ENCODE peak calls at places on chromosomes 6 and 20, in seven cellular contexts. T is IMR-90, O is neuronal stem cell, G is H9, M is H1, K is mesendoderm, L is mesenchymal stem cell. P is an unnamed sample.

GRCh38 chr20:18240997-18241396 is 47.3 kb upstream of the ZNF133 start:
- DNase-seq in M (no peak), K (no peak), O (no peak), G (no peak), T (no peak), L (no peak), P (no peak)

GRCh38 chr6:75158176-75158575 is 47.7 kb downstream of the COL12A1 start:
- DNase-seq in M (no peak), L (peak), K (no peak), G (no peak), O (no peak), T (no peak), P (no peak)

GRCh38 chr6:26016326-26017275 is 54.0 kb downstream of the TRIM38 start:
- DNase-seq in O (no peak), T (peak), L (no peak), K (peak), G (peak), M (no peak), P (peak)

GRCh38 chr6:98980814-98981213 is 33.1 kb upstream of the FBXL4 start:
- DNase-seq in K (peak), G (peak), O (no peak), M (peak), T (no peak), L (no peak), P (no peak)

GRCh38 chr6:28107506-28107905 is 16.9 kb upstream of the ZSCAN16 start:
- DNase-seq in O (no peak), G (no peak), T (no peak), L (no peak), M (no peak), K (no peak), P (no peak)

GRCh38 chr6:121305957-121306607 is 28.2 kb downstream of the TBC1D32 start:
- DNase-seq in O (peak), M (no peak), G (no peak), K (peak), L (peak), T (peak), P (peak)

GRCh38 chr6:9520417-9521151 is 894.3 kb downstream of the TFAP2A start:
- DNase-seq in T (peak), O (no peak), K (no peak), G (no peak), L (peak), M (no peak), P (peak)

GRCh38 chr6:155455766-155456165 is at the start of gene NOX3:
- DNase-seq in L (no peak), G (no peak), O (no peak), K (peak), M (no peak), T (no peak), P (no peak)

GRCh38 chr20:36153204-36153603 is 1.3 kb upstream of the EPB41L1 start:
- DNase-seq in G (no peak), L (no peak), T (no peak), M (no peak), K (no peak), O (no peak), P (no peak)

GRCh38 chr20:64010711-64011237 is 25.2 kb upstream of the C20orf204 start:
- DNase-seq in L (no peak), G (no peak), T (peak), O (no peak), K (no peak), M (no peak), P (no peak)

GRCh38 chr6:15341311-15341710 is 95.4 kb downstream of the JARID2 start:
- DNase-seq in O (no peak), L (no peak), M (no peak), T (no peak), K (no peak), G (no peak), P (no peak)

GRCh38 chr20:17650816-17651760 is 31.0 kb downstream of the RRBP1 start:
- DNase-seq in G (no peak), T (peak), L (peak), M (no peak), O (no peak), K (no peak), P (no peak)

GRCh38 chr6:154606457-154606856 is 96.0 kb upstream of the CNKSR3 start:
- DNase-seq in L (no peak), O (no peak), G (no peak), M (no peak), K (no peak), T (no peak), P (no peak)

GRCh38 chr6:113039013-113039412 is 691.9 kb downstream of the RFPL4B start:
- DNase-seq in T (no peak), M (no peak), L (no peak), O (no peak), K (no peak), G (no peak), P (no peak)

GRCh38 chr6:159953091-159953581 is 15.7 kb upstream of the IGF2R start:
- DNase-seq in O (no peak), L (peak), T (peak), M (no peak), K (no peak), G (no peak), P (peak)

GRCh38 chr6:10313799-10314162 is 101.1 kb downstream of the TFAP2A start:
- DNase-seq in K (no peak), L (no peak), T (no peak), O (no peak), G (no peak), M (no peak), P (no peak)

GRCh38 chr6:164554700-164555479 is 754.5 kb downstream of the C6orf118 start:
- DNase-seq in L (no peak), M (no peak), K (no peak), G (no peak), O (no peak), T (no peak), P (no peak)

GRCh38 chr6:12414096-12414675 is 124.0 kb downstream of the EDN1 start:
- DNase-seq in O (no peak), K (no peak), L (no peak), M (no peak), T (peak), G (no peak), P (no peak)

GRCh38 chr6:88650029-88650619 is 313.3 kb downstream of the RNGTT start:
- DNase-seq in T (peak), K (no peak), G (no peak), L (peak), O (no peak), M (no peak), P (no peak)

GRCh38 chr20:37386505-37387201 is 40.7 kb downstream of the SRC start:
- DNase-seq in G (peak), T (no peak), K (no peak), M (no peak), O (no peak), L (no peak), P (no peak)

GRCh38 chr6:2127484-2127911 is 117.9 kb downstream of the GMDS start:
- DNase-seq in O (no peak), G (no peak), K (no peak), T (no peak), M (no peak), L (no peak), P (no peak)

GRCh38 chr6:170292778-170293164 is 1.9 kb upstream of the DLL1 start:
- DNase-seq in T (no peak), L (no peak), M (no peak), O (no peak), K (peak), G (no peak), P (no peak)

GRCh38 chr6:10071631-10072220 is 343.1 kb downstream of the TFAP2A start:
- DNase-seq in L (no peak), K (no peak), M (no peak), O (no peak), G (no peak), T (no peak), P (no peak)

GRCh38 chr6:39566381-39566934 is 158.8 kb downstream of the KIF6 start:
- DNase-seq in M (no peak), K (no peak), O (no peak), L (peak), T (no peak), G (no peak), P (no peak)

GRCh38 chr20:25148181-25148981 is 47.1 kb upstream of the ENTPD6 start:
- DNase-seq in G (peak), K (peak), T (peak), M (peak), O (no peak), L (peak), P (no peak)

GRCh38 chr20:37984018-37984785 is 49.1 kb downstream of the TTI1 start:
- DNase-seq in G (no peak), T (no peak), O (no peak), K (no peak), M (no peak), L (no peak), P (no peak)

GRCh38 chr6:4078830-4079471 is at the start of gene FAM217A:
- DNase-seq in G (peak), K (peak), O (no peak), M (peak), L (no peak), T (no peak), P (no peak)

GRCh38 chr20:49846206-49846807 is 33.7 kb downstream of the SLC9A8 start:
- DNase-seq in G (no peak), T (peak), K (peak), M (no peak), L (peak), O (peak), P (peak)

GRCh38 chr6:158321960-158322359 is 9.7 kb downstream of the TULP4 start:
- DNase-seq in O (no peak), G (no peak), L (peak), K (no peak), M (no peak), T (peak), P (no peak)

GRCh38 chr6:143950874-143951273 is 57.2 kb downstream of the PLAGL1 start:
- DNase-seq in L (no peak), G (no peak), O (no peak), K (no peak), M (no peak), T (no peak), P (peak)

GRCh38 chr6:108584323-108584722 is 23.6 kb downstream of the FOXO3 start:
- DNase-seq in M (no peak), G (no peak), L (no peak), K (no peak), O (no peak), T (no peak), P (no peak)

GRCh38 chr20:48467622-48468021 is 360.2 kb downstream of the PREX1 start:
- DNase-seq in M (no peak), G (peak), O (no peak), L (no peak), K (peak), T (no peak), P (no peak)

GRCh38 chr20:45067558-45067957 is 33.4 kb downstream of the KCNS1 start:
- DNase-seq in L (peak), O (no peak), T (no peak), K (no peak), G (no peak), M (no peak), P (peak)

GRCh38 chr6:115415378-115415777 is 645.3 kb downstream of the FRK start:
- DNase-seq in G (peak), K (peak), L (no peak), T (no peak), M (no peak), O (no peak), P (no peak)

GRCh38 chr6:9537381-9537780 is 877.5 kb downstream of the TFAP2A start:
- DNase-seq in G (no peak), M (no peak), T (peak), K (no peak), O (no peak), L (peak), P (no peak)

DNA sequence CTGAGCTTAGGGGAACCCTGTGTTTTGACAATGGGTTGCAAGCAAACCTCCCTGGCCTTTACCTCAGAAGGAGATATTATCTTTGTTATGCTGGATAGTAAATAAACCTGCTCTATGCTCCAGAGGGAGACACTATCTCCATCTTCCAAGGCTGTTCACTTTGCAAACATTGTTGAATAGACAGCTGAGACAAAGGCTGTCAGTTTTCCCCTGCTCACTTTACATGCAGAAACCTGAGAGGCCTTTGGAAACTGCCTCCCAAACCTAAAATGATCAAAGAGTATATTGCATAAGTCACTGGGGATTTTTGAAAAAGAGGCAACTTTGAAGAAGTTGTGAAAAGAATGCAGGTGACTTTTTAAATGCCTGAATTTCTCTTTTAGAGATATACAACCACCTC is 61.6 kb downstream of the MRAP2 start:
- DNase-seq in L (no peak), G (no peak), M (no peak), K (no peak), T (no peak), O (no peak), P (no peak)
- H3K18ac ChIP-seq in L (no peak), G (no peak), M (no peak), K (no peak), T (no peak), O (no peak), P (no peak)

DNA sequence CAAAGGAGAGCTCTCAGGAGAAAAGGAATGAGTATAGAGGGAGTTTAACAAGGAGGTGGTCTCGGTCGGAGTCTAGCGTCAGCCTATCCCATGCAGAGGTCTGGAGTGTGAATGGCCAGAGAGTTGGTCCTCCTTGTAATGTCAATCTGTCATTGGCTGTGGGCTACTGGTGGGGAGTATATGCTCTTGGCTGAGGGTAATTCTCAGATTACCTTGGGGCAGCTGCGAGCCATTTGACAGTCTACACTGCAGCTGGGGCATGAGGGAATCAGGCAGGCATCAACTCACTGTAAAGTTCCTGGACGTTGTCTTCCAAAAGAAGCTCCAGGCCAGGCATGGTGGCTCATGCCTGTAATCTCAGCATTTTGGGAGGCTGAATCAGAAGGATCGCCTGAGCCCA is 48.1 kb downstream of the EBF4 start:
- DNase-seq in K (no peak), L (no peak), T (no peak), M (no peak), G (peak), O (no peak), P (no peak)
- H4K8ac ChIP-seq in K (no peak), L (no peak), T (no peak), M (no peak), G (no peak), O (no peak), P (no peak)

GRCh38 chr6:125739364-125739763 is 10.1 kb upstream of the HEY2 start:
- DNase-seq in T (no peak), G (no peak), O (no peak), M (no peak), K (no peak), L (no peak), P (no peak)

GRCh38 chr6:125741336-125741735 is 8.1 kb upstream of the HEY2 start:
- DNase-seq in T (no peak), L (no peak), G (no peak), O (no peak), M (no peak), K (no peak), P (no peak)

GRCh38 chr6:125743604-125744003 is 5.8 kb upstream of the HEY2 start:
- DNase-seq in T (no peak), O (no peak), M (no peak), L (no peak), G (no peak), K (no peak), P (no peak)

GRCh38 chr6:125742433-125743120 is 6.9 kb upstream of the HEY2 start:
- DNase-seq in L (no peak), O (no peak), M (no peak), K (no peak), T (no peak), G (no peak), P (no peak)

GRCh38 chr6:125742024-125742423 is 7.4 kb upstream of the HEY2 start:
- DNase-seq in M (no peak), T (no peak), G (no peak), L (no peak), K (no peak), O (no peak), P (no peak)
- H3K18ac ChIP-seq in M (no peak), T (no peak), G (no peak), L (no peak), K (no peak), O (no peak), P (no peak)

GRCh38 chr6:119653329-119653728 is 303.8 kb upstream of the MAN1A1 start:
- DNase-seq in G (no peak), M (no peak), K (peak), T (no peak), L (no peak), O (no peak), P (no peak)

GRCh38 chr6:119658917-119659316 is 309.4 kb upstream of the MAN1A1 start:
- DNase-seq in L (no peak), K (no peak), T (no peak), G (no peak), M (no peak), O (no peak), P (no peak)

GRCh38 chr6:119661078-119661477 is 311.5 kb upstream of the MAN1A1 start:
- DNase-seq in M (no peak), L (no peak), O (no peak), T (no peak), G (no peak), K (no peak), P (no peak)

DNA sequence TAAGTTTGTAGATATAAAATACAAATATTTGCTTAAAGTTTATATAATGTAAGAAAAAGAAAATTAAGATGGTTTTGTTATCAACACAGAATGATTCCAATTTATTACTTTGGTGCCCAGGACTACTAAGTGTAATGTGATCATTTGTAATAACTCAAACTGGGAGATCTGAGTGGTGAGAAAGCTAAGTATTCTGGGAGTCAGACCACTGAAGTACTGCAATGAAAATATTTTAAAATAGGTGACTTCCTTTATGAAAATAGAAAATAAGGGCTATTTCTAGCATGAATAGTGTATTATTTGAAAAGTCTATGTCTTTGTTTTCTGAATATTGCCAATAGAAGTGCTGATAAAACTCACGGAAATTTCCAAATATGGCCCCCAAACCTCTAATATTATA is 305.6 kb upstream of the MAN1A1 start:
- DNase-seq in K (no peak), T (no peak), L (no peak), O (no peak), G (no peak), M (no peak), P (no peak)
- H4K8ac ChIP-seq in K (no peak), T (no peak), L (no peak), O (no peak), G (no peak), M (no peak), P (no peak)

DNA sequence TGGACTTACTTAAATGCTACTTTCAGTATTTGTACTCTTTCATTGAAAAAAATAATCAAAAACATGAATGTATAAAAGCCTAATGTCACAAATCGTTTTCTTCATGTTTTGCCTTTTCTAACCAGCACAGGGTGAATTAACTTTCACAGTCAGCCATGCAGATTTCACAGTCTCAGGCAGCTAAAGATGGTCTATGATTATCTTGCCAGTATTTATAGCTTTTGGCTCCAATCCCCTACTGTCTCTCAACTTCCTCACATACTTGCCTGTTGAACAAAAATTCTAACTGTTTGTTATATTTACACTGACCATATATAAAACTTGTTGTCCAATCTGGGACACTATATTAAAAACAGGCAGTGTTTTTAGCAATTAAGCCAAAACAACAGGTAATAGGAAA is 358.2 kb downstream of the ARHGAP18 start:
- DNase-seq in O (no peak), T (peak), K (no peak), L (no peak), G (no peak), M (no peak), P (no peak)
- H3K18ac ChIP-seq in O (no peak), T (no peak), K (no peak), L (no peak), G (no peak), M (no peak), P (no peak)

GRCh38 chr6:34562861-34563512 is 6.9 kb upstream of the SPDEF start:
- DNase-seq in K (peak), M (no peak), T (no peak), L (no peak), G (no peak), O (no peak), P (no peak)

GRCh38 chr6:34562350-34562749 is 6.2 kb upstream of the SPDEF start:
- DNase-seq in K (no peak), O (no peak), G (no peak), L (no peak), T (no peak), M (no peak), P (no peak)

GRCh38 chr6:34565722-34566137 is 9.6 kb upstream of the SPDEF start:
- DNase-seq in K (no peak), M (no peak), T (no peak), G (no peak), O (no peak), L (no peak), P (no peak)

GRCh38 chr6:34564181-34564580 is 8.1 kb upstream of the SPDEF start:
- DNase-seq in L (no peak), K (no peak), G (no peak), O (no peak), T (no peak), M (no peak), P (no peak)

GRCh38 chr6:34563513-34563870 is 7.4 kb upstream of the SPDEF start:
- DNase-seq in O (no peak), L (no peak), T (no peak), G (no peak), K (peak), M (no peak), P (no peak)
- H4K8ac ChIP-seq in O (no peak), L (no peak), T (no peak), G (no peak), K (no peak), M (no peak), P (no peak)